ENCODE peak calls at places on chromosomes 3 and 15, in four cellular contexts. G is Peyer's patch, Q is cardiac muscle cell, T is right atrium auricular region. A is an unnamed sample. For H3K4me1, the result is how much of the 10 kb centered on the place peaks cover.

GRCh38 chr3:117706037-117706436 is 996.5 kb downstream of the TUSC7 start:
- DNase-seq in Q (peak), G (no peak), T (no peak), A (no peak)

GRCh38 chr15:91521996-91522395 is 331.5 kb upstream of the SLCO3A1 start:
- DNase-seq in G (no peak), T (no peak), Q (peak), A (no peak)

GRCh38 chr15:96783746-96784145 is 453.2 kb downstream of the NR2F2 start:
- DNase-seq in Q (no peak), G (no peak), T (no peak), A (no peak)

GRCh38 chr3:103127737-103128136 is 692.9 kb downstream of the ZPLD1 start:
- DNase-seq in T (no peak), Q (no peak), G (no peak), A (no peak)

GRCh38 chr3:30319713-30320112 is 286.7 kb upstream of the TGFBR2 start:
- DNase-seq in G (no peak), T (peak), Q (peak), A (no peak)

GRCh38 chr3:197680955-197681521 is 55.7 kb downstream of the RUBCN start:
- DNase-seq in Q (no peak), G (no peak), T (no peak), A (no peak)

GRCh38 chr3:197547618-197548017 is 8.2 kb downstream of the BDH1 start:
- DNase-seq in T (no peak), Q (no peak), G (peak), A (no peak)

GRCh38 chr3:36868614-36869436 is 76.0 kb downstream of the TRANK1 start:
- DNase-seq in Q (peak), T (no peak), G (no peak), A (no peak)

GRCh38 chr3:45760878-45761711 is 35.2 kb downstream of the SLC6A20 start:
- DNase-seq in T (peak), Q (peak), G (peak), A (no peak)

GRCh38 chr3:149340310-149340933 is 7.0 kb upstream of the TM4SF18 start:
- DNase-seq in G (no peak), T (no peak), Q (peak), A (no peak)

GRCh38 chr3:152282813-152283212 is 14.1 kb downstream of the MBNL1 start:
- DNase-seq in Q (no peak), T (no peak), G (no peak), A (no peak)

GRCh38 chr3:70973558-70973957 is 610.0 kb downstream of the FOXP1 start:
- DNase-seq in G (no peak), T (no peak), Q (peak), A (no peak)

GRCh38 chr3:157868881-157869280 is 237.3 kb downstream of the SHOX2 start:
- DNase-seq in G (no peak), T (no peak), Q (peak), A (no peak)

GRCh38 chr3:39805650-39806049 is 3.8 kb upstream of the MYRIP start:
- DNase-seq in Q (no peak), T (no peak), G (no peak), A (no peak)
- H3K27ac ChIP-seq in Q (no peak), T (no peak), G (no peak), A (no peak)

GRCh38 chr3:127859706-127860105 is 37.4 kb upstream of the MGLL start:
- DNase-seq in Q (no peak), T (no peak), G (no peak), A (no peak)
- H3K4me3 ChIP-seq in Q (no peak), T (no peak), G (no peak), A (no peak)

DNA sequence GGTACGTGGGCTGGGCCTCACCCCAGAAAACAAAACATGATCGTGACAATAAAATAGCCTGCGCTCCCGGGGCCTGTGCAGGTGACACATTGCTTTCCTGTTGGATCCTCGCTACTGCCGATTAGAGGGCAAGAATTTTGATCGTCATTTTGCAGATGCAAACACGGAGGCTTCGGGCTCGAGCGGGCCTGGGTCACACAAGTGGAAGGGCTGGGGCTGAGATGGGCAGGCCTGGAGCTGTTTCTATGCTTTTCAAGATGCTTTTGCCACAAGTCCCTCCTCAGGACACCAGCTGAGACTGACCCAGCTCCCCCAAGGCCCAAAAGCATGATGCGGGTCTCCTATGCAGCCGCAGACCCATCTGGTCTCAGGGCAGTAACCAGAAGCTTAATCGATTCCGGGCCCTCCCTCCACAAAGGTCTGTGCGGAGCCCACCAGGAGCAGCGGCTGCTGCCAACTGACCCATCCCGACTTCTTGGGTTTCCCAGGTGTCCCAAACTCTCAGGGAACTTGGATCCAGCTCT is 30.0 kb downstream of the RGMA start:
- DNase-seq in G (no peak), T (no peak), Q (no peak), A (no peak)
- H3K4me1 ChIP-seq in G (under half), T (under half), Q (under half), A (under half)

DNA sequence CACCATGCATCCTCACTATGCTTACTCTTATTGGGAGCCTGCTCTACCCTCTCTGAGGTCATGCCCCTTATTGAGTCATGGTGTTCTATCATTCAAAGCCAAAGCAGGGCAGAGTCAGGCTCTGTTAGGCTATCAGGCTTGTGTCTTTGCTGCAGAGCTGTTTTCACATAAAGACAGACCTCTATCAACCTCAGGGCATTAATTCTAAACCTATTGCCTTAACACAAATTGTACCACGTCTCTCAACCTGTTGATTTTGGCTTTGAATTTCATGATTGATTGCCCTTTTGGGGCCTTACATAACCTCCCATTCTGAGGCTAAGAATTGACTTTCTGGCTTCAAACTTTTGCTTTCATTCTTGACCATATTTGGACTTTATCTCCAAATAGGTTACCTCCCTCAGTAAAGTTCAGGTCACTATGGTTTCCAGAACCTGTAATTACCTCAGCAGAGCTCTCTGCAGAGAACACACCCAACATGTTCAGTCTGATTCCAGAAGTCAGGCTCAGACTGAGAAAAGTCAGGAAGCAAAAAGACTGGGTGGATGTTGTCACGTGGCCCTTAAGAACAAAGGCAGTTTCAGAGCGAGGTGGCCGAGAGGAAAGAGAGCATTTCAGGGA is 221.4 kb upstream of the NANOGP8 start:
- DNase-seq in G (no peak), Q (peak), T (no peak), A (no peak)
- H3K27ac ChIP-seq in G (peak), Q (peak), T (peak), A (no peak)

GRCh38 chr15:57245714-57246113 is 130.6 kb upstream of the CGNL1 start:
- DNase-seq in G (no peak), T (no peak), Q (no peak), A (no peak)
- H3K4me3 ChIP-seq in G (no peak), T (no peak), Q (no peak), A (no peak)

GRCh38 chr3:175865724-175866123 is 1006.6 kb downstream of the NAALADL2 start:
- DNase-seq in Q (no peak), T (no peak), G (no peak), A (no peak)
- H3K4me1 ChIP-seq in Q (under half), T (under half), G (under half), A (under half)

GRCh38 chr3:174146008-174146407 is 713.1 kb upstream of the NAALADL2 start:
- DNase-seq in Q (no peak), T (no peak), G (no peak), A (no peak)

DNA sequence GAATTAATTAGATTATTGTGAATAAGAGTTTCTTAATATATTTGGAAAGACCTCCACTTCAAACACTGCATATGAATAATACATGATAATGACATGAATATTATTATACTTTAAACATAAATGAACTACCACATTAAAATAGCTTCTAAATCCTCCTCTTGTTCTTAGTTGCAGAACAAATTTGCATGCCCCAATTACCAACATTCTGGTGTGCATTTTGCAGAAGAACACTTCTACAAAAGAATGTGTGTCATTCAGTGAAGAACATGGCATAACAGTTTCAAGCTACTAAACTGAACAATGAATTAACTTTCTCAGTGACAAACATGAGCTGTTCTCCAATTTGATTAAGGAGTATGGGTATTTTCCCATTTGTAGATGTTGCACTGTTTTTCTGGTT is 711.3 kb upstream of the NAALADL2 start:
- DNase-seq in T (no peak), Q (no peak), G (no peak), A (no peak)
- H3K27ac ChIP-seq in T (no peak), Q (no peak), G (no peak), A (no peak)

DNA sequence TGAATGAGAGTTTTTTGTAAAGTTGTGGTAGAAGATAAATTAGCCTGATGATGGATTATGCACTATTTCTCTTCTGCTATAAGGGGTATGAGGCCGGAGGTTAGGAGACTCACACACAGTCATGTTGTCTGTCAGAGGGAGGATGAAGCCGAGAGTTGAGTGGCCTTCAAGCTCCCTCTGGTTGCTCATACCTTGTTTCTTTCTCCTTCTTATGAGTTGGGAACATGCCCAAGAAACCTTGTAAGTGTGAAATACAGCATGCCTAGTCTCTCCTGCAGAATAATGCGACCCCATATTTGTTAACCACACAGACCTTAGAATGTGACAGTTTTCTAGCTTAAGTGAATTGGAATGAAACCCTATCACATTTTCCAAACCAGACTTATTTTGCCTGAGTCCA is 366.6 kb downstream of the PTPRG start:
- DNase-seq in T (no peak), G (no peak), Q (peak), A (no peak)
- H3K4me3 ChIP-seq in T (peak), G (no peak), Q (no peak), A (no peak)

DNA sequence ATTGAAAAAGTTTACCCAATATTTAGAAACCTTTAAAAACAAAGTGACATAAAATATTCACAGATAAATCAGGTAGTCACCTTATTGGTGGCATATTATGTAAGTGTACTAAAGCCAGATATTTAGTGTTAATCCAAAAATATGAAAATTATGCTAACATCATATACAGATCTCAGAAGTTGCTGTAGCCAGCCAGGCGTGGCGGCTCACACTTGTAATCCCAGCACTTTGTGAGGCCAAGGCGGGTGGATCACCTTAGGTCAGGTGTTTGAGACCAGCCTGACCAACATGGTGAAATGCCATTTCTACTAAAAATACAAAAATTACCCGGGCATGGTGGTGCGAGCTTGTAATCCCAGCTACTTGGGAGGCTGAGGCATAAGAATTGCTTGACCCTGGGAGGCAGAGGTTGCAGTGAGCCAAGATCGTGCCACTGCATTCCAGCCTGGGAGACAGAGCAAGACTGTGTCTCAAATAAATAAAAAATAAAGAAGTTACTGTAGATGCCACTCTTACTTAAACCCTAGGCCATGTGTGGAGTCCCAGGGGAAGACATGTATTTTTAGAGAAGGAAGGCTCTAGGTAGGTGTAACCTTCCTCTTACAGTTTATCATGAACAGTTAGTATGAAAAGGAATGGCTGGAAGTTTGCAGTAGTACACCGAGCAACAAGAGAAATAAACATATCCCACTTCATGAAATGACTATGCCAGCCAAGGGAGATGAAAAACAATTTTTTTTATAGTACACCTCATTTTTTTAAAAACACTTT is 9.6 kb downstream of the SETD5 start:
- DNase-seq in Q (no peak), T (no peak), G (no peak), A (no peak)
- H3K4me1 ChIP-seq in Q (under half), T (under half), G (under half), A (half or more)